ENCODE peak calls at places on chromosome 20, in five cellular contexts. T, M, H, N and F are unnamed samples. For H3K9me3, the result is how much of the 10 kb centered on the place peaks cover.

GRCh38 chr20:387520-387919 is 7.0 kb downstream of the TRIB3 start:
- DNase-seq in N (no peak), M (no peak), T (no peak), H (no peak), F (no peak)

GRCh38 chr20:25273046-25273445 is 25.2 kb downstream of the PYGB start:
- DNase-seq in T (no peak), H (no peak), M (no peak), N (no peak), F (no peak)

GRCh38 chr20:9087531-9088217 is 18.8 kb downstream of the PLCB4 start:
- DNase-seq in N (no peak), M (no peak), H (no peak), T (no peak), F (no peak)

GRCh38 chr20:63821824-63822223 is 9.2 kb downstream of the ZBTB46 start:
- DNase-seq in T (no peak), M (no peak), H (no peak), N (no peak), F (no peak)

GRCh38 chr20:24981282-24981681 is 11.3 kb downstream of the APMAP start:
- DNase-seq in T (no peak), M (no peak), N (no peak), H (no peak), F (no peak)

GRCh38 chr20:63498950-63499332 is at the start of gene EEF1A2:
- DNase-seq in T (peak), N (no peak), M (peak), H (no peak), F (no peak)

GRCh38 chr20:25750765-25751696 is 54.4 kb upstream of the ZNF337 start:
- DNase-seq in T (peak), H (peak), N (no peak), M (peak), F (no peak)

GRCh38 chr20:836188-836587 is 2.7 kb downstream of the FAM110A start:
- DNase-seq in H (no peak), T (no peak), M (no peak), N (no peak), F (no peak)

GRCh38 chr20:60137657-60138245 is 179.5 kb downstream of the CDH26 start:
- DNase-seq in T (no peak), H (peak), M (peak), N (no peak), F (no peak)

DNA sequence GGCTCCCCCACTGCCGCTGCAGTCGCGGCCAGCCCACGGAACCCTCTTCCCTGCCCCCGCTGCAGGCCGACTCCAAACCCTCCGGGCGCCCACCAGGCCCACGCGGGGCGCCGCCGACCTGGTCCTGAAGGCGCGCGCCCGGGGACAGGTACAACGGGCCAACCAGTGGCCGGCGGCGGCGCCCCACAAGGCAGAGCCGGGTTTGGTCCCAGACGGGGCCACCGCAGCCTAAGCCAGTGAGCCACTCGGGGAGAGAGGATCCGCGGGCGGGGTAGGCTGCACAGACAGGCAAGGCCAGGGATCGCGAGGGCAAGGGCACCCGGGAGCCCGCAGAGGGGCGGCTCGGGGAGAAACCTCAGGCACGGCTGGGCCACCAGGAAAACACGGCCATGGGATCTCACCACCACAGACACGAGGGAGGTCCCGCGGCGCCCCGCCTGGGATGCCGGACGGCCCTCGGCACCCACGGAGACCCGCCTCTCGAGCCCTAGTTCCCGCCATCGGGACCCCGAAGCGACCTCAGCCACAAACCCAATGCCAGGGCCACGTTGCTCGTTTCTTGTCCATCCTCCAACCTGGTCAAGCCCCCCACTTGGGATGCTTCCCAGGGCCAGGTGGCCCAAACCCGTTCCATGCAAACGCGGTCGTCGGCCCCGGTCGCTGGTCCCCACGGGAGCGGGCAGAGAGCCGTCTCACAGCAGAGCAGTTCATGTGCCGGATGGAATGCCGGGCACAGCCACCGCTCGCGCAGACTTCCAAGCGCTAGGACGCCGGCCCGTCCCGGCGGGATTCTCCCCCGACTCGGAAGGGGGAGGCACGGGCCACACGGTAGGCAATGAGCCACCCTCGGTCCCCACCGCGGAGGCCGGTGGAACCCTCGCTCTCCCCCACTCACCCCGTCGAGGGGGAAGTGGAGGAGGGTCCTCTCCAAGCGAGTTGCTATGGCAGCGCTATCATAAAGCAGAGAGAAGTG is 1956.6 kb upstream of the DEFB115 start:
- DNase-seq in T (no peak), M (no peak), H (no peak), N (no peak), F (no peak)
- H3K9me3 ChIP-seq in T (under half), M (under half), H (half or more), N (half or more), F (under half)

DNA sequence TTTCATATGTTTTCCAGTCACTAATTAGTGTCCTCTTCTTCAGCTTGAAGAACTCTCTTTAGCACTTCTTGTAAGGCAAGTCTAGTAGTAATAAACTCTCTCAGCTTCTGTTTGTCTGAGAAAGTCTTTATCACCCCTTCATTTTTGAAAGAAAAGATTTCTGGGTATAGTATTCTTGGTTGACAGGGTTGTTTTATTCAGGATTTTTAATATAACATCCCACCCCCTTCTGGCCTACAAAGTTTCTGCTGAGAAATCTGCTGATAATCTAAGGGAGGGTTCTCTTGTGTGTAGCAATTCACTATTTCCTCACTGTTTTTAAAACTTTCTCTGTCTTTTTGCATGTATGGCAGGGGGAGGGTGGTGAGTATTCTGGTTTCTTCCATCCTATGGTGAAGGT is 9.6 kb upstream of the WFDC11 start:
- DNase-seq in T (no peak), N (no peak), H (no peak), M (no peak), F (no peak)
- H3K9me3 ChIP-seq in T (under half), N (under half), H (under half), M (under half), F (under half)

GRCh38 chr20:29086938-29087337 is 2170.5 kb upstream of the DEFB115 start:
- DNase-seq in N (no peak), M (no peak), T (no peak), H (no peak), F (no peak)
- H3K9me3 ChIP-seq in N (under half), M (under half), T (under half), H (under half), F (under half)

GRCh38 chr20:41599699-41600104 is 18.5 kb downstream of the CHD6 start:
- DNase-seq in T (no peak), N (no peak), M (peak), H (no peak), F (no peak)

GRCh38 chr20:41592516-41593192 is 25.5 kb downstream of the CHD6 start:
- DNase-seq in H (no peak), N (no peak), M (no peak), T (no peak), F (no peak)

GRCh38 chr20:41598719-41599118 is 19.5 kb downstream of the CHD6 start:
- DNase-seq in M (no peak), T (no peak), H (no peak), N (no peak), F (no peak)

GRCh38 chr20:41594514-41595322 is 23.5 kb downstream of the CHD6 start:
- DNase-seq in N (no peak), M (no peak), T (no peak), H (no peak), F (no peak)
- H3K9me3 ChIP-seq in N (under half), M (under half), T (under half), H (under half), F (under half)

DNA sequence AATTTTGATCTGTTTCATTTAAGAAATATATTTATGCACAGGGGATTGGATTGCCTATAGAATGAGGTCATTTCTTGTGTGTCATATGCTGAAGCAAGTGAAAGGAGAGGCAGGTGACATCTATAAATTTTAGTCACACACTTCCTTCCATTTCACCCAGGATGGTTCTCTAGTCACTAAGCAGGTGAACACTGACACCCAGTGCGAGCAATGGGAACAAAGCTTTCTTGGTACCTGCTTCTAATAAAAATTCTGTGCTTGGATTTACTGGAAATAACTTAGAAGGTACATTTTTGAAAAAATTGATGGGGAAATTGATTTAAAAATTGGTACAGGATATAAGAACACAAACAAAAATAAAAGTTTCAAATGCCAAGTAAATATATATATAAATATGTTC is 66.9 kb upstream of the MC3R start:
- DNase-seq in N (no peak), T (no peak), H (no peak), M (no peak), F (no peak)
- H3K9me3 ChIP-seq in N (under half), T (under half), H (under half), M (under half), F (under half)

GRCh38 chr20:51628533-51629398 is 86.2 kb upstream of the NFATC2 start:
- DNase-seq in H (no peak), T (no peak), N (no peak), M (no peak), F (no peak)

GRCh38 chr20:51622004-51622874 is 79.7 kb upstream of the NFATC2 start:
- DNase-seq in H (no peak), T (no peak), N (no peak), M (no peak), F (no peak)

GRCh38 chr20:51624157-51624731 is 81.7 kb upstream of the NFATC2 start:
- DNase-seq in M (peak), N (peak), T (peak), H (peak), F (peak)

GRCh38 chr20:51625105-51625504 is 82.6 kb upstream of the NFATC2 start:
- DNase-seq in H (no peak), N (no peak), M (no peak), T (no peak), F (no peak)

DNA sequence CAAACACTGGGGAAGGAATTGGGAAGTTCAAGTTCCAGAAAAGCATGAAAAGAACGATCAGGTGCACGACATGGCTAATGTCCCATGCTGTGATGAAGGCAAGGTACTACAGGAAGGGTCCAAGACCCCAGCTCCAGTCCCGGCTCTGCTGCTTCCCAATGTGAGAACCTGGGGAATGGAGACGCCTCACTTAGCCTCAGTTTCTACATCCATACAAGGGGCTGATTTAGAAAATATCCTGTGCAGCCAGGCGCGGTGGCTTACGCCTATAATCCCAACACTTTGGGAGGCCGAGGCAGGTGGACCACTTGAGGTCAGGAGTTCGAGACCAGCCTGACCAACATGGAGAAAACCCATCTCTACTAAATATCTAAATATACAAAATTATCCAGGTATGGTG is 80.7 kb upstream of the NFATC2 start:
- DNase-seq in M (no peak), N (no peak), H (no peak), T (no peak), F (no peak)
- H3K9me3 ChIP-seq in M (under half), N (under half), H (under half), T (under half), F (under half)

GRCh38 chr20:31278178-31278577 is 20.7 kb downstream of the DEFB115 start:
- DNase-seq in N (no peak), T (no peak), H (no peak), M (no peak), F (no peak)
- H3K9me3 ChIP-seq in N (under half), T (under half), H (half or more), M (under half), F (under half)

GRCh38 chr20:35710884-35711587 is 11.8 kb downstream of the ROMO1 start:
- DNase-seq in T (no peak), M (no peak), H (no peak), N (no peak), F (no peak)
- H3K9me3 ChIP-seq in T (under half), M (under half), H (under half), N (under half), F (under half)

GRCh38 chr20:49285233-49285668 is 7.4 kb upstream of the ZNFX1 start:
- DNase-seq in N (no peak), T (no peak), H (no peak), M (peak), F (no peak)
- H3K9me3 ChIP-seq in N (half or more), T (half or more), H (half or more), M (under half), F (under half)

GRCh38 chr20:55555075-55555650 is 450.2 kb downstream of the CBLN4 start:
- DNase-seq in H (no peak), M (no peak), N (no peak), T (no peak), F (no peak)
- H3K9me3 ChIP-seq in H (under half), M (under half), N (under half), T (under half), F (under half)